ENCODE peak calls at places on chromosomes 4 and X, in five cellular contexts. A is IMR-90, N is neuronal stem cell, Q is mesendoderm, I is H1. T is an unnamed sample.

GRCh38 chrX:113929004-113929403 is 654.9 kb upstream of the HTR2C start:
- DNase-seq in N (peak; percentile 45), A (peak; percentile 10), I (peak; percentile 46), Q (peak; percentile 92), T (peak; percentile 54)

GRCh38 chr4:110619401-110620247 is 3.3 kb downstream of the PITX2 start:
- DNase-seq in Q (peak; percentile 98), N (peak; percentile 57), I (peak; percentile 71), A (no peak), T (peak; percentile 81)

GRCh38 chrX:96683997-96684338 is 674 bp upstream of the DIAPH2 start:
- DNase-seq in N (no peak), Q (no peak), I (no peak), A (no peak), T (peak; percentile 35)

GRCh38 chr4:71303850-71304249 is 35.0 kb upstream of the SLC4A4 start:
- DNase-seq in A (peak; percentile 57), Q (no peak), I (no peak), N (no peak), T (no peak)

GRCh38 chrX:24956828-24957227 is 58.9 kb downstream of the ARX start:
- DNase-seq in A (peak; percentile 19), Q (no peak), N (no peak), I (no peak), T (no peak)

GRCh38 chr4:168995537-168996295 is 14.3 kb downstream of the CBR4 start:
- DNase-seq in Q (no peak), N (no peak), I (no peak), A (peak; percentile 19), T (peak; percentile 34)

GRCh38 chrX:70476934-70477733 is 32.5 kb downstream of the DLG3 start:
- DNase-seq in I (no peak), A (peak; percentile 69), N (no peak), Q (peak; percentile 59), T (peak; percentile 87)

GRCh38 chr4:98369322-98369721 is 108.1 kb downstream of the RAP1GDS1 start:
- DNase-seq in N (no peak), I (no peak), Q (no peak), A (no peak), T (no peak)

GRCh38 chr4:160175064-160175643 is 1072.3 kb downstream of the RAPGEF2 start:
- DNase-seq in I (no peak), A (no peak), N (no peak), Q (peak; percentile 49), T (no peak)

GRCh38 chr4:2301221-2301642 is 39.3 kb upstream of the MXD4 start:
- DNase-seq in N (no peak), Q (no peak), I (no peak), A (no peak), T (no peak)

GRCh38 chr4:111323496-111323895 is 700.6 kb upstream of the PITX2 start:
- DNase-seq in A (peak; percentile 67), I (no peak), Q (peak; percentile 61), N (no peak), T (peak; percentile 21)

GRCh38 chr4:3420956-3421355 is 20.8 kb upstream of the HGFAC start:
- DNase-seq in I (no peak), Q (no peak), N (no peak), A (no peak), T (no peak)

GRCh38 chrX:34810364-34810763 is 132.2 kb upstream of the FAM47B start:
- DNase-seq in Q (no peak), N (no peak), I (no peak), A (peak; percentile 60), T (peak; percentile 9)

GRCh38 chrX:13898084-13898483 is 81.2 kb upstream of the GPM6B start:
- DNase-seq in I (no peak), Q (peak; percentile 79), N (no peak), A (peak; percentile 22), T (peak; percentile 2)

GRCh38 chrX:8726031-8726652 is 5.8 kb downstream of the ANOS1 start:
- DNase-seq in Q (peak; percentile 85), A (no peak), I (no peak), N (no peak), T (peak; percentile 35)

GRCh38 chr4:1830642-1831228 is 25.2 kb downstream of the LETM1 start:
- DNase-seq in I (no peak), A (no peak), Q (no peak), N (no peak), T (no peak)

GRCh38 chrX:72685810-72686465 is 28.2 kb downstream of the PHKA1 start:
- DNase-seq in Q (no peak), A (peak; percentile 37), I (no peak), N (no peak), T (no peak)

GRCh38 chr4:25991296-25991695 is 77.3 kb downstream of the SMIM20 start:
- DNase-seq in N (no peak), A (no peak), I (no peak), Q (no peak), T (no peak)

GRCh38 chrX:47218920-47219815 is 687 bp downstream of the CDK16 start:
- DNase-seq in N (no peak), A (no peak), I (peak; percentile 55), Q (peak; percentile 34), T (no peak)

GRCh38 chr4:181960384-181960783 is 282.8 kb upstream of the TENM3 start:
- DNase-seq in Q (no peak), A (no peak), N (no peak), I (no peak), T (no peak)

GRCh38 chr4:5280845-5281244 is 229.6 kb downstream of the STK32B start:
- DNase-seq in A (no peak), I (no peak), Q (no peak), N (no peak), T (no peak)

GRCh38 chr4:130029442-130029841 is 933.5 kb downstream of the C4orf33 start:
- DNase-seq in N (no peak), I (no peak), Q (peak; percentile 87), A (no peak), T (no peak)

GRCh38 chr4:42133006-42133405 is 19.4 kb downstream of the BEND4 start:
- DNase-seq in N (no peak), Q (no peak), I (no peak), A (no peak), T (no peak)

GRCh38 chr4:42136371-42136770 is 16.1 kb downstream of the BEND4 start:
- DNase-seq in I (no peak), A (no peak), N (no peak), Q (peak; percentile 78), T (no peak)

GRCh38 chr4:42132099-42132498 is 20.4 kb downstream of the BEND4 start:
- DNase-seq in A (no peak), N (no peak), Q (peak; percentile 13), I (no peak), T (no peak)
- H2BK15ac ChIP-seq in A (no peak overlapping the region), N (no peak overlapping the region), Q (no peak overlapping the region), I (no peak overlapping the region), T (no peak overlapping the region)

DNA sequence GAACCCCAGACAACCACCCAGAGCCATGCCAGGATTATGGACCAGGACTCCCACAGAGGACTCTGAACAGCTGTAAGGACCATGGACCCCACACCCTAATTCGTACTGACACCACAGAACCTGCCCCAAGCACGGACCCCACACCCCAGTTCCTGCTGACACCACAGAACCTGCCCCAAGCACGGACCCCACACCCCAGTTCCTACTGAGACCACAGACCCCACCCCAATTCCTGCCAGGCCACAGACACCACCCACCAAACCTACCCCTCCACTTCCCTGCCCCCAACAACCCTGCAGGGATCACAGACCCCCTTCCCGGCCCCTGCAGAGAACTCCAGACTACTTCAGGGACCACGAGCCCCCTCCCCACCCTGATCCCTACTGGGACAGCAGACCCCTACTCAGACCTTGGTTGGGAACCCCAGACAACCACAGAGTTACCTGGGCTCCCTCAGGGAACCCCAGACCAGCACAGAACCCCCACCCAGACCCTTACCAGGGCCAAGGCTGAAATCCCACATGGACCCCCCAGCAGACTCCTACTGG is 1.4 kb upstream of the DHRSX start:
- DNase-seq in Q (no peak), N (no peak), A (no peak), I (no peak), T (no peak)
- H2BK120ac ChIP-seq in Q (no peak overlapping the region), N (no peak overlapping the region), A (no peak overlapping the region), I (no peak overlapping the region), T (no peak overlapping the region)

GRCh38 chrX:1034717-1035116 is 177.7 kb downstream of the CRLF2 start:
- DNase-seq in I (no peak), A (no peak), Q (no peak), N (no peak), T (no peak)
- H3K23ac ChIP-seq in I (no peak overlapping the region), A (no peak overlapping the region), Q (no peak overlapping the region), N (no peak overlapping the region), T (no peak overlapping the region)

DNA sequence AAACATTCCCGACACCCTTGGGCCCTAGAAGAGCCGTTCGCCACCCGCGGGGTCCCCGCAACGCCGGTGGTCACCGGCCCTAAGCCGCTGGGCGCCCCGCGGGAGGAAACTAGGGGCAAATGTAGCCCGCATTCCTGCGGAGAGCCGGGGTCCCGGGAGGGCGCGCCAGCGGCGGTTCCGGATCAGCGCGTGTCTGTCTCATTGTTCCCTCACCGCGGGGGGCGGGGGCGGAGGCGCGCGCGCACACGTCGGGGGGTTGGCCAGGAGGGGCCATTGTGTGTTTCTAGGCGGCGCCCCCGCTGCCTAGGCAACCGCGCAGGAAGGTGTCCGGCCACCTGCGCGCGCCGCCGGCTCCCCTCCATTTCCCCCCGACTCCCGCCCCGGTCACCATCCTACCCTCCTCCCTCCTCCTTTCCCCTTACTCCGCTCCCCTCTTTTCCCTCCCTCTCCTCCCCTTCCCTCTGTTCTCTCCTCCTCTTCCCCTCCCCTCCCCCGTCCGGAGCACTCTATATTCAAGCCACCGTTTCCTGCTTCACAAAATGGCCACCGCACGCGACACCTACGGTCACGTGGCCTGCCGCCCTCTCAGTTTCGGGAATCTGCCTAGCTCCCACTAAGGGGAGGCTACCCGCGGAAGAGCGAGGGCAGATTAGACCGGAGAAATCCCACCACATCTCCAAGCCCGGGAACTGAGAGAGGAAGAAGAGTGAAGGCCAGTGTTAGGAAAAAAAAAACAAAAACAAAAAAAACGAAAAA is 796 bp upstream of the DDX3X start:
- DNase-seq in I (peak; percentile 90), Q (peak; percentile 94), A (peak; percentile 84), N (peak; percentile 87), T (peak; percentile 90)
- H2BK15ac ChIP-seq in I (peak overlapping the region; percentile 16), Q (peak overlapping the region; percentile 98), A (peak overlapping the region; percentile 69), N (no peak overlapping the region), T (peak overlapping the region; percentile 52)

T was measured in mesenchymal stem cell.